ENCODE peak calls at places on chromosomes 2 and 18, in eight cellular contexts. E is mammary epithelial cell, H is K562, D is Karpas-422, S is hepatocyte, Q is neuronal stem cell, T is endothelial cell of umbilical vein, W is mesendoderm. O is an unnamed sample. For H3K4me1, the result is how much of the 10 kb centered on the place peaks cover.

GRCh38 chr2:25089605-25090424 is 47.9 kb downstream of the EFR3B start:
- DNase-seq in E (no peak), H (no peak), D (no peak), S (no peak), Q (peak), T (no peak), W (no peak), O (peak)

GRCh38 chr2:135456835-135457234 is 74.2 kb downstream of the ZRANB3 start:
- DNase-seq in E (no peak), H (no peak), D (no peak), S (no peak), Q (no peak), T (no peak), W (no peak), O (no peak)

GRCh38 chr2:71938659-71939587 is 208.7 kb downstream of the CYP26B1 start:
- DNase-seq in E (no peak), H (no peak), D (no peak), S (no peak), Q (no peak), T (no peak), W (no peak), O (no peak)

GRCh38 chr2:48699377-48699951 is 56.1 kb downstream of the LHCGR start:
- DNase-seq in E (peak), H (no peak), D (no peak), S (no peak), Q (no peak), T (no peak), W (no peak), O (peak)

GRCh38 chr2:51734115-51734514 is 702.2 kb upstream of the NRXN1 start:
- DNase-seq in E (no peak), H (no peak), D (no peak), S (peak), Q (no peak), T (no peak), W (no peak), O (no peak)

GRCh38 chr2:74500578-74500946 is 1.2 kb upstream of the LBX2 start:
- DNase-seq in E (no peak), H (no peak), D (no peak), S (no peak), Q (no peak), T (no peak), W (peak), O (no peak)

GRCh38 chr2:134247679-134248078 is 6.2 kb upstream of the MGAT5 start:
- DNase-seq in E (no peak), H (no peak), D (no peak), S (no peak), Q (no peak), T (no peak), W (no peak), O (no peak)

GRCh38 chr2:181813963-181814565 is 77.5 kb upstream of the ITPRID2 start:
- DNase-seq in E (no peak), H (no peak), D (no peak), S (peak), Q (no peak), T (peak), W (no peak), O (no peak)

GRCh38 chr2:237353207-237353606 is 60.8 kb downstream of the COL6A3 start:
- DNase-seq in E (no peak), H (no peak), D (no peak), S (no peak), Q (no peak), T (no peak), W (no peak), O (no peak)

GRCh38 chr2:240426797-240427721 is 8.4 kb upstream of the GPC1 start:
- DNase-seq in E (no peak), H (peak), D (no peak), S (peak), Q (no peak), T (no peak), W (no peak), O (no peak)

GRCh38 chr2:146412625-146413024 is 1432.2 kb upstream of the ACVR2A start:
- DNase-seq in E (no peak), H (peak), D (peak), S (no peak), Q (no peak), T (no peak), W (peak), O (no peak)

GRCh38 chr2:182066439-182067061 is 80.9 kb downstream of the PPP1R1C start:
- DNase-seq in E (peak), H (no peak), D (no peak), S (no peak), Q (no peak), T (peak), W (no peak), O (no peak)

GRCh38 chr2:44906972-44907371 is 34.5 kb upstream of the SIX3 start:
- DNase-seq in E (no peak), H (no peak), D (no peak), S (no peak), Q (no peak), T (no peak), W (no peak), O (no peak)

GRCh38 chr2:44897406-44897805 is 44.1 kb upstream of the SIX3 start:
- DNase-seq in E (no peak), H (no peak), D (no peak), S (no peak), Q (no peak), T (no peak), W (no peak), O (no peak)

GRCh38 chr2:44902178-44902577 is 39.3 kb upstream of the SIX3 start:
- DNase-seq in E (no peak), H (no peak), D (no peak), S (no peak), Q (no peak), T (no peak), W (no peak), O (no peak)

GRCh38 chr2:44904578-44904977 is 36.9 kb upstream of the SIX3 start:
- DNase-seq in E (no peak), H (no peak), D (peak), S (no peak), Q (no peak), T (no peak), W (no peak), O (no peak)

DNA sequence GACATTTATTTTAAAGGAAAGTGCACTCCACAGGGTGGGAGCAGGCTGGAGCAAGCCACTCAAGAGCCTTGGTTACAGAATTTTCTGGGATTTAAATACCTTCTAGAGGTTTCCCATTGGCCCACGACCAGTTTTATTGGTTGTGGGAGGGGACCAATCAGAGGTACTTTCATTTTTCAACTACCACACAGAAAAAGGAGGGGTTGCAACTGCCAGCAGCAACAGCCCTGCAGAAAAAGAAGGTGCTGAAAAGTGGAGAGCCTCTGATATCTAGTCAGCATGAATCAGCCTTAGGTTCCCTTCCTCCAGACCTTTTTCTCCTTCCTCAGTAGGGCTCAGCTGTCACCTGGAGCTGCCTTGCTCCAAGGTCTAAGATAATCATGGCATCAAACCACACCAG is 38.7 kb upstream of the SIX3 start:
- DNase-seq in E (no peak), H (no peak), D (no peak), S (no peak), Q (no peak), T (no peak), W (no peak), O (no peak)
- H3K4me2 ChIP-seq in E (no peak), H (no peak), D (no peak), S (no peak), Q (no peak), T (no peak), W (no peak), O (no peak)

GRCh38 chr2:61700465-61700864 is 153.4 kb downstream of the FAM161A start:
- DNase-seq in E (no peak), H (no peak), D (no peak), S (no peak), Q (no peak), T (no peak), W (no peak), O (no peak)

GRCh38 chr2:61707984-61708852 is 145.6 kb downstream of the FAM161A start:
- DNase-seq in E (peak), H (no peak), D (no peak), S (peak), Q (no peak), T (no peak), W (no peak), O (peak)

GRCh38 chr2:61702088-61702467 is 151.8 kb downstream of the FAM161A start:
- DNase-seq in E (no peak), H (no peak), D (no peak), S (no peak), Q (no peak), T (no peak), W (no peak), O (no peak)

GRCh38 chr2:61710711-61711110 is 143.1 kb downstream of the FAM161A start:
- DNase-seq in E (no peak), H (no peak), D (no peak), S (peak), Q (no peak), T (no peak), W (no peak), O (no peak)

GRCh38 chr2:61705625-61706024 is 148.2 kb downstream of the FAM161A start:
- DNase-seq in E (no peak), H (no peak), D (no peak), S (no peak), Q (no peak), T (no peak), W (no peak), O (no peak)
- H3K4me1 ChIP-seq in E (under half), H (under half), D (under half), S (under half), Q (under half), T (under half), W (under half), O (under half)

DNA sequence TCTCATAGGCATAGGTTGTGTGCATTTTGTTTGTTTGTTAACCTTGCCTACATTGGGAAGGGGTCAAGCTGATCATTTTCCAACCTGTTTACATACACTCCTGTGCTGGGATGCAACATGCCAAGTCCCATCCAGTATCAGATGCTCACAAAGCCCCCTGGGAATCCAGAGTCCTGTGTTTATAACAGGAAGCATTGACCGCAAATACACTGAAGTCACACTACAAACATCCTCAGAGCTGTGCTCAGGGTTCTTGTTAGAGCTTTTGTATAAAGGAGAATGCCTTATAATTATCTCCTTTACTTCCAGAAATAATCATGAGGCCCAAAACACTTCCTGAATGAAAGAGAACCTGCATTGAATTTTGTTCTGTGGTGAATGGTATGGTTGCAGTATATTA is 488.7 kb upstream of the TCF4 start:
- DNase-seq in E (no peak), H (no peak), D (no peak), S (no peak), Q (no peak), T (no peak), W (no peak), O (no peak)
- H3K4me2 ChIP-seq in E (no peak), H (no peak), D (no peak), S (no peak), Q (no peak), T (no peak), W (no peak), O (no peak)

DNA sequence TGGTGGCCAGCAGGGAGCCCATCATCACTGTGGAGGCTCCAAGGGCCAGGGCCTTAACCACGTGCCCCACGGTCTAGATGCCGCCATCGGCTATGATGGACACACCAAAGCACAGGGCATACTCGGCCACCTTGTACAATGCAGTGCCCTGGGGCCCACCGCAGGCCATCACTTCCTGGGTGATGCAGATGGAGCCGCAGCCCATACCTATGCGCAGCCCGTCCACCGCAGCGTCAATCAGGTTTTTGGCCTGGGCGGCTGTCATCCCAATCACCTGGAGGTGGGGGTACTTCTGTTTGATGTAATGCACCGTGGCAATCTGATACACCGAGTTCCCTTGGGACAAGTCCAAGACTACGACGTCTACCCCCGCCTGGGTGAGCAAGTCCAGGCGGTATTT is 153.3 kb upstream of the ZSWIM2 start:
- DNase-seq in E (no peak), H (no peak), D (no peak), S (no peak), Q (no peak), T (no peak), W (no peak), O (no peak)
- H3K4me1 ChIP-seq in E (under half), H (under half), D (under half), S (under half), Q (under half), T (under half), W (under half), O (under half)

DNA sequence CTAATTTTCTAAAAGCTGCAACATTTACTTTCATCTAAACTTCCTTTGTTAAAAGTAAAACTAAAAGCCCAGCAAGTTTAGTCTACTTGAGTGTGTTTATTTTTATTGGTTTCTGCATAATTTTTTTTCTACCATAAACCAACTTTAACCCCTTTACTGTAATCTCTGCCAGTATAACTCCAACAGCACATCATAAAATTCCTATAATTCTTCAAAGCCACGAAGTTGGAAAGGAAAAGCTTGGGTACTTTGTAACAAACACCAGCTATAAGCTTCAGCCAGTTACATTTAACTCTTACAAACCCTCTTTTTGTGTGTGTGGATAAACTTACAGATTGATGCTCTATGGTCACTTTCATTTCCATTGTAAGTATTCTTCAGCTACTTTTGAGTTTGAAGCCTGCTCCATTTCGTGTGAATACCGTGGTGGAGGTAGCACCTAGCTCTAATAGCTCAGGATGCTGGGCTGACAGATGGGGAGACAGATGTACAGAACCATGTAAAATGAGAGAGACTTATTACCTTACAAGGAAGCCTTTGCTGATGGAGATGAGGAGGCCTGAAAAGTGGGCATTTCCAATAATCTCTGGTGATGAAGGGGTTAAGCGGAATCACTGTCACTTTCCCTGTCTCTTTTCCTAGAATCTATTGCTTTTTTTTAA is 42.5 kb downstream of the ZEB2 start:
- DNase-seq in E (no peak), H (no peak), D (no peak), S (no peak), Q (no peak), T (no peak), W (no peak), O (no peak)
- H3K4me2 ChIP-seq in E (no peak), H (no peak), D (no peak), S (peak), Q (no peak), T (no peak), W (no peak), O (no peak)

GRCh38 chr2:96203130-96204028 is 5.2 kb downstream of the STARD7 start:
- DNase-seq in E (no peak), H (no peak), D (no peak), S (no peak), Q (no peak), T (peak), W (no peak), O (no peak)

GRCh38 chr2:96202152-96202856 is 6.3 kb downstream of the STARD7 start:
- DNase-seq in E (no peak), H (no peak), D (no peak), S (no peak), Q (no peak), T (no peak), W (no peak), O (no peak)

GRCh38 chr2:96198937-96199336 is 9.7 kb downstream of the STARD7 start:
- DNase-seq in E (no peak), H (no peak), D (no peak), S (no peak), Q (no peak), T (no peak), W (no peak), O (no peak)

GRCh38 chr2:96204836-96205235 is 3.8 kb downstream of the STARD7 start:
- DNase-seq in E (no peak), H (no peak), D (no peak), S (no peak), Q (no peak), T (peak), W (no peak), O (no peak)

DNA sequence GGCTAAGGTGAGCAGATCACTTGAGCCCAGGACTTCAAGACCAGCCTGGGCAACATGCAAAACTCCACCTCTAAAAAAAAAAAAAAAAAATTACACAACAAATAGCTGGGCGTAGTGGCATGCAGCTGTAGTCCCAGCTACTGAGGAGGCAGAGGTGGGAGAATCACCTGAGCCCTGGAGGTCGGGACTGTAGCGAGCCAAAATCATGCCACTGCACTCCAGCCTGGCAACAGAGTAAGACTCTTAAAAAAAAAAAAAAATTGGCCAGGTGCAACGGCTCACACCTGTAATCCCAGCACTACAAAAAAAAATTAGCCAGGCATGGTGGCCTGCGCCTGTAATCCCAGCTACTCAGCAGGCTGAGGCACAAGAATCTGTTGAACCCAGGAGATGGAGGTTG is 7.3 kb downstream of the STARD7 start:
- DNase-seq in E (no peak), H (no peak), D (no peak), S (no peak), Q (no peak), T (no peak), W (no peak), O (no peak)
- H3K4me1 ChIP-seq in E (under half), H (under half), D (half or more), S (under half), Q (under half), T (under half), W (under half), O (under half)

GRCh38 chr2:210366675-210367080 is 51.7 kb upstream of the MYL1 start:
- DNase-seq in E (no peak), H (no peak), D (peak), S (no peak), Q (no peak), T (no peak), W (no peak), O (no peak)

GRCh38 chr2:210360412-210360811 is 45.4 kb upstream of the MYL1 start:
- DNase-seq in E (no peak), H (no peak), D (no peak), S (no peak), Q (no peak), T (no peak), W (no peak), O (no peak)

GRCh38 chr2:210363876-210364275 is 48.9 kb upstream of the MYL1 start:
- DNase-seq in E (peak), H (no peak), D (no peak), S (no peak), Q (no peak), T (no peak), W (peak), O (no peak)

GRCh38 chr2:210363261-210363660 is 48.3 kb upstream of the MYL1 start:
- DNase-seq in E (peak), H (no peak), D (peak), S (no peak), Q (no peak), T (no peak), W (peak), O (no peak)
- H3K4me2 ChIP-seq in E (no peak), H (no peak), D (no peak), S (no peak), Q (no peak), T (no peak), W (no peak), O (no peak)

DNA sequence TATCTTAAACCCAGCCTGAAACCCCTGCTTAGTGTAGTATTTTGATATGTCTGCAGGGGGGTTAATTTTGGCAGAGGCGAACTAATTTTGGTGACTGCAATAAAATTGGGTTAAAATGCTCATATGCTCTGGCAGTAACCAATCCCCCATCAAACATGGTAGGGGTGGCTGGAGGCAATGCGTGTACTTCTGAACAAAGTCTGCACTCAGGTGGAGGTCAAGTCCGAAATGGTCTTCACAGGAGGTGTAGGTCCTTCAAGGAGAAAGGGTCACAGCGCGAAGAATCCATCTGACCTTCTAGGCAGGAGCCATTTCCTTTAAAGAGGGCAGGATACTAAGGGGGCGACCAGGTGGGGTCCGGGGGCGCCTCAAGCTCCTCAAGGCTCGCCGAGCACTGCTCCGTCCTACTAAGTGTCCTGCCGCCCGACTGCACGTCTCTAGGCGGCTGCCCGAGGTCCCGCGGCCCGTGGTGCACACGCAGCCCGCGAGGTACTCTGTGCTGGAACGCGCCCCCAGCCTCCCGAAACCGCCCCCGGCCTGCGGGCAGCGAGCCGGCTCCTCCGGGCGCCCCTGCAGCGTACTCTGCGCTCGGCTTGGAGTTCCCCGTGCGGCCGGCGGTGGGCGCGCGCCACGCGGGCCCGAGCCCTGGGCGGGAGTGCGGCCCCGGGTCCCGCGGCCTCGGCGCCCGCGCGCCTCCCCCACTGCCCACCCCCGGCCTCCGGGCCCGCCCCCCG is 1.7 kb upstream of the LDLRAD4 start:
- DNase-seq in E (no peak), H (peak), D (no peak), S (peak), Q (peak), T (peak), W (peak), O (peak)
- H3K4me1 ChIP-seq in E (under half), H (under half), D (under half), S (under half), Q (under half), T (under half), W (under half), O (under half)